ENCODE peak calls at places on chromosome 14, in six cellular contexts. One of them, this sample, is unnamed.

GRCh38 chr14:102208741-102209140 is 69.0 kb downstream of the WDR20 start:
- DNase-seq in type B pancreatic cell: no peak
- DNase-seq in HFF-Myc: no peak
- DNase-seq in fibroblast of the aortic adventitia: no peak
- DNase-seq in left lung: no peak
- DNase-seq in activated CD8-positive, alpha-beta T cell treated with anti-CD3 and anti-CD28 coated beads for 36 hours: no peak
- DNase-seq in this sample: no peak

GRCh38 chr14:95274283-95274682 is 45.4 kb downstream of the CLMN start:
- DNase-seq in HFF-Myc: no peak
- DNase-seq in fibroblast of the aortic adventitia: no peak
- DNase-seq in type B pancreatic cell: no peak
- DNase-seq in left lung: no peak
- DNase-seq in activated CD8-positive, alpha-beta T cell treated with anti-CD3 and anti-CD28 coated beads for 36 hours: no peak
- DNase-seq in this sample: no peak

GRCh38 chr14:68924392-68925158 is 54.5 kb downstream of the ACTN1 start:
- DNase-seq in type B pancreatic cell: no peak
- DNase-seq in activated CD8-positive, alpha-beta T cell treated with anti-CD3 and anti-CD28 coated beads for 36 hours: no peak
- DNase-seq in fibroblast of the aortic adventitia: no peak
- DNase-seq in left lung: no peak
- DNase-seq in HFF-Myc: no peak
- DNase-seq in this sample: no peak

GRCh38 chr14:36604757-36605505 is 22.5 kb upstream of the NKX2-8 start:
- DNase-seq in activated CD8-positive, alpha-beta T cell treated with anti-CD3 and anti-CD28 coated beads for 36 hours: peak
- DNase-seq in type B pancreatic cell: no peak
- DNase-seq in fibroblast of the aortic adventitia: peak
- DNase-seq in left lung: no peak
- DNase-seq in HFF-Myc: peak
- DNase-seq in this sample: peak

GRCh38 chr14:58822856-58823255 is 185.1 kb downstream of the DACT1 start:
- DNase-seq in activated CD8-positive, alpha-beta T cell treated with anti-CD3 and anti-CD28 coated beads for 36 hours: no peak
- DNase-seq in fibroblast of the aortic adventitia: no peak
- DNase-seq in HFF-Myc: no peak
- DNase-seq in type B pancreatic cell: no peak
- DNase-seq in left lung: no peak
- DNase-seq in this sample: no peak

GRCh38 chr14:93239869-93240677 is 33.0 kb downstream of the UBR7 start:
- DNase-seq in HFF-Myc: peak
- DNase-seq in fibroblast of the aortic adventitia: peak
- DNase-seq in left lung: no peak
- DNase-seq in type B pancreatic cell: no peak
- DNase-seq in activated CD8-positive, alpha-beta T cell treated with anti-CD3 and anti-CD28 coated beads for 36 hours: no peak
- DNase-seq in this sample: peak

GRCh38 chr14:55641954-55642353 is 61.9 kb downstream of the KTN1 start:
- DNase-seq in activated CD8-positive, alpha-beta T cell treated with anti-CD3 and anti-CD28 coated beads for 36 hours: no peak
- DNase-seq in type B pancreatic cell: no peak
- DNase-seq in fibroblast of the aortic adventitia: no peak
- DNase-seq in left lung: no peak
- DNase-seq in HFF-Myc: no peak
- DNase-seq in this sample: no peak

GRCh38 chr14:39912192-39913100 is 480.2 kb upstream of the FBXO33 start:
- DNase-seq in HFF-Myc: no peak
- DNase-seq in left lung: no peak
- DNase-seq in type B pancreatic cell: no peak
- DNase-seq in fibroblast of the aortic adventitia: no peak
- DNase-seq in activated CD8-positive, alpha-beta T cell treated with anti-CD3 and anti-CD28 coated beads for 36 hours: no peak
- DNase-seq in this sample: no peak

GRCh38 chr14:105935384-105935783 is 409.0 kb downstream of the TMEM121 start:
- DNase-seq in activated CD8-positive, alpha-beta T cell treated with anti-CD3 and anti-CD28 coated beads for 36 hours: no peak
- DNase-seq in left lung: no peak
- DNase-seq in type B pancreatic cell: no peak
- DNase-seq in HFF-Myc: no peak
- DNase-seq in fibroblast of the aortic adventitia: no peak
- DNase-seq in this sample: no peak

GRCh38 chr14:90114554-90114953 is 52.8 kb downstream of the KCNK13 start:
- DNase-seq in fibroblast of the aortic adventitia: no peak
- DNase-seq in left lung: no peak
- DNase-seq in activated CD8-positive, alpha-beta T cell treated with anti-CD3 and anti-CD28 coated beads for 36 hours: no peak
- DNase-seq in type B pancreatic cell: no peak
- DNase-seq in HFF-Myc: no peak
- DNase-seq in this sample: no peak

GRCh38 chr14:103545219-103545914 is 16.4 kb downstream of the TRMT61A start:
- DNase-seq in left lung: peak
- DNase-seq in type B pancreatic cell: no peak
- DNase-seq in fibroblast of the aortic adventitia: no peak
- DNase-seq in activated CD8-positive, alpha-beta T cell treated with anti-CD3 and anti-CD28 coated beads for 36 hours: no peak
- DNase-seq in HFF-Myc: no peak
- DNase-seq in this sample: no peak

GRCh38 chr14:65103150-65103760 is 938 bp upstream of the MAX start:
- DNase-seq in activated CD8-positive, alpha-beta T cell treated with anti-CD3 and anti-CD28 coated beads for 36 hours: peak
- DNase-seq in HFF-Myc: peak
- DNase-seq in left lung: peak
- DNase-seq in type B pancreatic cell: no peak
- DNase-seq in fibroblast of the aortic adventitia: peak
- DNase-seq in this sample: peak
- TF ChIP-seq CTCF in activated CD8-positive, alpha-beta T cell treated with anti-CD3 and anti-CD28 coated beads for 36 hours: no peak
- TF ChIP-seq CTCF in HFF-Myc: peak
- TF ChIP-seq CTCF in left lung: no peak
- TF ChIP-seq CTCF in type B pancreatic cell: peak
- TF ChIP-seq CTCF in fibroblast of the aortic adventitia: peak
- TF ChIP-seq CTCF in this sample: peak

GRCh38 chr14:51369814-51370213 is 129.8 kb downstream of the TMX1 start:
- DNase-seq in left lung: no peak
- DNase-seq in fibroblast of the aortic adventitia: no peak
- DNase-seq in HFF-Myc: no peak
- DNase-seq in type B pancreatic cell: no peak
- DNase-seq in activated CD8-positive, alpha-beta T cell treated with anti-CD3 and anti-CD28 coated beads for 36 hours: peak
- DNase-seq in this sample: no peak
- TF ChIP-seq CTCF in left lung: peak
- TF ChIP-seq CTCF in fibroblast of the aortic adventitia: peak
- TF ChIP-seq CTCF in HFF-Myc: peak
- TF ChIP-seq CTCF in type B pancreatic cell: peak
- TF ChIP-seq CTCF in activated CD8-positive, alpha-beta T cell treated with anti-CD3 and anti-CD28 coated beads for 36 hours: peak
- TF ChIP-seq CTCF in this sample: no peak

DNA sequence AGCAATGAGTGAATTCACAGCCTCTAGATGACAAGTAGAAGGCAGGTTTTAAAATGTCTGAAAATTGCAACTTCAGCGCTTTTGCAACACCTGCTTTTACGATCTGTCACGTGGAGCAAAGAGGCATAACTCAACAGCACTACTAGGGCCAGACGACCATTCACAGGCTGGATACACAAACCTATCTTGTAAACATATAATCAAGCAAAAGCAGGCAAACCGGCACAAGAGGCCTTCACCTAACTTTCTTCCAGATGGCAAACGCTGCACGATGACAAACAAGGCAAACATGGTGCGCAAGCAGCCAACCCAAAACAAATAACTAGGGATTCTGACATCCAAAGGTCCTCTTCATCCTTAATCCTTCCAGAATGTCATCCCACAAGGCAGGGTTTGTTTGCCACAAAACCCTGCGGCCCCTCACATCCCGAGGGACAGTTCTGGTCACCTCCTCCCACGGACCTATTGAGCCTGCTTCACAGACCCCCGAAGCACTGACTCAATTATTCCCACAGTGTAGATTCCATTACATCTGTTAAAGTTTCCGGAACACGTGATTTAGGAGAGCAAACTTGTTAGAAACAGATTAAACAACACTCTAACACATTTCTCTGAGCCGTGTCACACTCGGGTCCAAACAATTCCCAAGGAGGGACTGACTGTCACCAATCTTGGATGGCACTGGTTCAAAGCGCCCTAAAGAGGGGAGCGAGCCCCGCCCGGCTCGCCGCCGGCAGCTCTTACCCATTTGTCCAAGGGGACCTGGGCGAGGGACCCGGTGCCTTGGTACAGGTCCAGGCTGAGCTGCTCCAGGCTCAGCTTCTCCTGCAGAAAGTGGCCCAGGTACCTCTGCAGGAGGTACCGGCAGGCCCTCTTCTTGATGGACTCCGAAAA is 823 bp downstream of the ATG2B start:
- DNase-seq in fibroblast of the aortic adventitia: peak
- DNase-seq in left lung: peak
- DNase-seq in activated CD8-positive, alpha-beta T cell treated with anti-CD3 and anti-CD28 coated beads for 36 hours: peak
- DNase-seq in HFF-Myc: no peak
- DNase-seq in type B pancreatic cell: no peak
- DNase-seq in this sample: peak
- TF ChIP-seq CTCF in fibroblast of the aortic adventitia: no peak
- TF ChIP-seq CTCF in left lung: no peak
- TF ChIP-seq CTCF in activated CD8-positive, alpha-beta T cell treated with anti-CD3 and anti-CD28 coated beads for 36 hours: no peak
- TF ChIP-seq CTCF in HFF-Myc: no peak
- TF ChIP-seq CTCF in type B pancreatic cell: no peak
- TF ChIP-seq CTCF in this sample: no peak

DNA sequence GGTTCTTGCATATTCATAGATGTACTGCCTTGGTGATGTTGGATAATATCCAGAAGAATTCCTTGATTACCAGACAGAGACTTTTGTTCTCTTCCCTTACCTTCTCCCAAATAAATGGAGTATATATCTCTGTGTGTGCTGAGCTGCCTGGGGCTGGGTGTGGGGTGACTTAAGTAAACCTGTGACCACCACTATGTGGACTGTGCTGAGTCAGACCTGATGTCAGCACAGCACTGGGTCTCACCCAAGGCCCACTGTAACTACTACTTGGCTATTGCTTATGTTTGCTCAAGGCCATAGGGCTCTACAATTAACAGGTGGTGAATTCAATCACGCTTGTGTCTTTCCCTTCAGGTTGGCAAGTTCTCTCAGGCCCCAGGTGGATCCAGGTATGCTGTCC is 145.7 kb upstream of the MDGA2 start:
- DNase-seq in activated CD8-positive, alpha-beta T cell treated with anti-CD3 and anti-CD28 coated beads for 36 hours: no peak
- DNase-seq in type B pancreatic cell: no peak
- DNase-seq in fibroblast of the aortic adventitia: no peak
- DNase-seq in left lung: no peak
- DNase-seq in HFF-Myc: no peak
- DNase-seq in this sample: no peak
- TF ChIP-seq CTCF in activated CD8-positive, alpha-beta T cell treated with anti-CD3 and anti-CD28 coated beads for 36 hours: no peak
- TF ChIP-seq CTCF in type B pancreatic cell: no peak
- TF ChIP-seq CTCF in fibroblast of the aortic adventitia: no peak
- TF ChIP-seq CTCF in left lung: no peak
- TF ChIP-seq CTCF in HFF-Myc: no peak
- TF ChIP-seq CTCF in this sample: no peak

GRCh38 chr14:32525591-32525990 is 196.5 kb downstream of the AKAP6 start:
- DNase-seq in left lung: no peak
- DNase-seq in type B pancreatic cell: no peak
- DNase-seq in activated CD8-positive, alpha-beta T cell treated with anti-CD3 and anti-CD28 coated beads for 36 hours: no peak
- DNase-seq in fibroblast of the aortic adventitia: no peak
- DNase-seq in HFF-Myc: no peak
- DNase-seq in this sample: no peak

GRCh38 chr14:32530800-32531199 is 201.7 kb downstream of the AKAP6 start:
- DNase-seq in fibroblast of the aortic adventitia: no peak
- DNase-seq in activated CD8-positive, alpha-beta T cell treated with anti-CD3 and anti-CD28 coated beads for 36 hours: no peak
- DNase-seq in type B pancreatic cell: no peak
- DNase-seq in left lung: no peak
- DNase-seq in HFF-Myc: no peak
- DNase-seq in this sample: no peak

GRCh38 chr14:32524609-32525391 is 195.7 kb downstream of the AKAP6 start:
- DNase-seq in HFF-Myc: no peak
- DNase-seq in activated CD8-positive, alpha-beta T cell treated with anti-CD3 and anti-CD28 coated beads for 36 hours: no peak
- DNase-seq in type B pancreatic cell: no peak
- DNase-seq in fibroblast of the aortic adventitia: peak
- DNase-seq in left lung: no peak
- DNase-seq in this sample: peak
- TF ChIP-seq CTCF in HFF-Myc: no peak
- TF ChIP-seq CTCF in activated CD8-positive, alpha-beta T cell treated with anti-CD3 and anti-CD28 coated beads for 36 hours: no peak
- TF ChIP-seq CTCF in type B pancreatic cell: no peak
- TF ChIP-seq CTCF in fibroblast of the aortic adventitia: no peak
- TF ChIP-seq CTCF in left lung: no peak
- TF ChIP-seq CTCF in this sample: no peak

DNA sequence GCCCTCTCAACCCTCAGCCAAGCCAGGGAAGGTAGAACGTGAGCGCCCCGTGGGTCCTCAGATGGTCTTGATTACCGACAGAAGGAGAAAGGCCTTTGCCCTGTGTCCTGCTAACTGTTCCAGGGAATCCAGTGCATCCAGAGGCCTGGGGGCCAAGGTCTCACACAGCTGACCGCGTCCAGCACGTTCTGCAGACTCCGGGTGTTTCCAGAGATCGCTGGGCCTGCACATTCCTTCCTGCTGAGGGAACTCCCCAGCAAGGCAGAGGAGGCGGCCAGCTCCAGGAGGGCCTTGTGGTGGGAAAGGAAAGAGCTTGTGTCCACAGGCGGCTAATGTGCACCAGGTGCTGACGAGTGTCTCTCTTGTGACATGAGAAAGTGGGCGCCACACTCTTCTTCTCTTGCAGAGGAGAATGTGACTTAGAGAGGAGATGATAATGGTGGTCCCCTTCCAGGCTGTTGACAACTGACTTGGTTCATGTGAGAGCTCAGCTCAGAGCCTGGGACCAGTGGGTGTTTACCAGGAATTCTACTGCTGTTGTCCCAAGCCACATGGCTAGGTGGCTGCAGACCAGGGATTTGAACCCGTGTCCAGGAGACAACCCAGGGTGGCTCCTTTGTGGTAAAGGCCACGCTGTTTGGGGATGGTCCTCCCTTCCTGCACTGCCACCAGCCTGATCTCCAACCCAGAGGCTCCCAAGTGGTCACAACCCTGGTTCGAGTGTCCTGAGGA is 46.8 kb upstream of the DLK1 start:
- DNase-seq in type B pancreatic cell: no peak
- DNase-seq in left lung: no peak
- DNase-seq in activated CD8-positive, alpha-beta T cell treated with anti-CD3 and anti-CD28 coated beads for 36 hours: no peak
- DNase-seq in HFF-Myc: peak
- DNase-seq in fibroblast of the aortic adventitia: peak
- DNase-seq in this sample: peak
- TF ChIP-seq CTCF in type B pancreatic cell: no peak
- TF ChIP-seq CTCF in left lung: no peak
- TF ChIP-seq CTCF in activated CD8-positive, alpha-beta T cell treated with anti-CD3 and anti-CD28 coated beads for 36 hours: no peak
- TF ChIP-seq CTCF in HFF-Myc: peak
- TF ChIP-seq CTCF in fibroblast of the aortic adventitia: peak
- TF ChIP-seq CTCF in this sample: no peak

DNA sequence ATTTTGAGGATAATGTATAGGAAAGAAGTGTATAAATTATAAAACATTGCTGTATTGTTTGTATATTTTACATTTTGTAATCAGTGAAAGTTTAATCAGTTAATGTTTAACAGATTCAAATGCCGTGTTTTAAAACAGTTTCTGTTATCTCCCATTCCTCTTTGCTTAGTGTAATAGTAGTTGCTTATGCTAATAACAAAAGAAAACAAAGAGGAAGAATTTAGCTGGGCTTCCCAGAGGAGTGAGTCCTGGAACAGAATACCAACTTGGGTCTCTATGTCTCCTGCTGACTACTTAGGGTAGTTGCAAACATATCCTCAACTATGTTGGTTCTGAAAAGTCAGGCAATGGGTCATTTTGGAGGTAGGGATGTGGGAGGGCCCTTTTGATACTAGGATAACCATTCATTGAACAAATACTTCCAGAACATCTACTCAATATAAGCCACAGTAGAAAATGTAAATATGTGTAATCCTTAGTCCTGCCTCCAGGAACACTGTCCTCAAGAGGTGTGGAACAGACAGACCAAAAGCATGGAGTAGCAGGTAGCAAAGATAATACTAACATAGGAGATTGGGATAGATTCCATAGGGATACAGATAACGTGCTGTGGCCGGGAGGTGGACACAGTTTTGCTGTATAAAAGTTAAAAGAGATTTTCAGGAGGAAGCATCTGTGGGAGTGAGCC is 36.1 kb upstream of the EVL start:
- DNase-seq in fibroblast of the aortic adventitia: peak
- DNase-seq in HFF-Myc: no peak
- DNase-seq in activated CD8-positive, alpha-beta T cell treated with anti-CD3 and anti-CD28 coated beads for 36 hours: no peak
- DNase-seq in type B pancreatic cell: no peak
- DNase-seq in left lung: no peak
- DNase-seq in this sample: peak
- TF ChIP-seq CTCF in fibroblast of the aortic adventitia: peak
- TF ChIP-seq CTCF in HFF-Myc: no peak
- TF ChIP-seq CTCF in activated CD8-positive, alpha-beta T cell treated with anti-CD3 and anti-CD28 coated beads for 36 hours: no peak
- TF ChIP-seq CTCF in type B pancreatic cell: peak
- TF ChIP-seq CTCF in left lung: no peak
- TF ChIP-seq CTCF in this sample: peak

This sample was measured in fibroblast of pulmonary artery.